ENCODE peak calls at places on chromosomes 2 and 18, in four cellular contexts. K, B, Y and O are unnamed samples.

GRCh38 chr18:47909484-47909883 is 21.0 kb downstream of the SMAD2 start:
- DNase-seq in B (no peak), Y (no peak), K (no peak), O (no peak)

GRCh38 chr2:177252808-177253531 is 11.6 kb downstream of the NFE2L2 start:
- DNase-seq in Y (no peak), B (no peak), K (no peak), O (no peak)

GRCh38 chr18:44654555-44654954 is 26.1 kb upstream of the SETBP1 start:
- DNase-seq in B (no peak), Y (no peak), K (peak), O (no peak)

GRCh38 chr2:86021396-86022378 is 84.0 kb downstream of the POLR1A start:
- DNase-seq in Y (no peak), B (no peak), K (no peak), O (no peak)

GRCh38 chr18:69326094-69326493 is 74.6 kb upstream of the DOK6 start:
- DNase-seq in Y (no peak), K (no peak), B (no peak), O (no peak)

GRCh38 chr2:95385570-95385984 is 16.9 kb upstream of the FAHD2A start:
- DNase-seq in B (no peak), K (no peak), Y (no peak), O (no peak)

GRCh38 chr2:134280231-134280630 is 26.4 kb downstream of the MGAT5 start:
- DNase-seq in Y (no peak), K (no peak), B (no peak), O (no peak)

GRCh38 chr2:86372641-86373502 is 35.4 kb upstream of the REEP1 start:
- DNase-seq in Y (peak), K (peak), B (peak), O (peak)

GRCh38 chr2:157150747-157151146 is 106.8 kb upstream of the GALNT5 start:
- DNase-seq in B (peak), Y (no peak), K (peak), O (no peak)

GRCh38 chr2:204673877-204674276 is 128.6 kb downstream of the PARD3B start:
- DNase-seq in Y (no peak), K (no peak), B (no peak), O (no peak)

GRCh38 chr2:112812318-112813042 is 24.1 kb downstream of the IL1B start:
- DNase-seq in K (no peak), B (no peak), Y (peak), O (no peak)

GRCh38 chr2:126790987-126791780 is 107.5 kb upstream of the TEX51 start:
- DNase-seq in B (no peak), Y (no peak), K (no peak), O (no peak)

GRCh38 chr2:219576505-219577388 is 4.6 kb downstream of the INHA start:
- DNase-seq in K (no peak), Y (peak), B (peak), O (peak)

GRCh38 chr2:233418761-233419625 is 64.7 kb downstream of the DGKD start:
- DNase-seq in Y (no peak), K (peak), B (no peak), O (no peak)

GRCh38 chr2:68119504-68119903 is 38.2 kb upstream of the PNO1 start:
- DNase-seq in B (no peak), Y (no peak), K (no peak), O (no peak)

GRCh38 chr2:241187101-241187690 is 1.3 kb upstream of the ANO7 start:
- DNase-seq in K (no peak), Y (no peak), B (no peak), O (no peak)

GRCh38 chr2:25632396-25632795 is 41.0 kb downstream of the DTNB start:
- DNase-seq in K (no peak), Y (no peak), B (no peak), O (no peak)

GRCh38 chr2:219285894-219286425 is 6.8 kb downstream of the DNAJB2 start:
- DNase-seq in K (no peak), B (no peak), Y (peak), O (peak)

GRCh38 chr2:169464508-169465386 is 14.5 kb upstream of the BBS5 start:
- DNase-seq in Y (no peak), B (no peak), K (no peak), O (no peak)

GRCh38 chr2:225471492-225471891 is 72.0 kb downstream of the NYAP2 start:
- DNase-seq in K (peak), Y (peak), B (peak), O (no peak)

GRCh38 chr18:77486985-77487384 is 237.3 kb downstream of the GALR1 start:
- DNase-seq in K (no peak), B (no peak), Y (no peak), O (no peak)

GRCh38 chr2:101004671-101005325 is 2.7 kb downstream of the RPL31 start:
- DNase-seq in B (no peak), Y (no peak), K (no peak), O (no peak)

GRCh38 chr2:227406177-227407031 is 18.7 kb upstream of the SCYGR1 start:
- DNase-seq in B (peak), K (peak), Y (peak), O (peak)

GRCh38 chr2:172437419-172438063 is 10.2 kb downstream of the ITGA6 start:
- DNase-seq in Y (no peak), K (no peak), B (no peak), O (no peak)

GRCh38 chr18:51614033-51614432 is 416.6 kb upstream of the MEX3C start:
- DNase-seq in K (peak), Y (no peak), B (peak), O (no peak)

GRCh38 chr2:17136231-17136630 is 382.0 kb downstream of the RAD51AP2 start:
- DNase-seq in Y (peak), B (no peak), K (no peak), O (no peak)

GRCh38 chr2:64295326-64296149 is 151.3 kb upstream of the PELI1 start:
- DNase-seq in K (no peak), Y (no peak), B (no peak), O (no peak)

GRCh38 chr18:9914334-9914583 is 443 bp downstream of the VAPA start:
- DNase-seq in Y (no peak), B (no peak), K (no peak), O (no peak)

GRCh38 chr18:69885841-69886531 is 61.7 kb downstream of the CD226 start:
- DNase-seq in B (peak), K (no peak), Y (no peak), O (no peak)

GRCh38 chr2:216490061-216490460 is 8.6 kb upstream of the RPL37A start:
- DNase-seq in K (no peak), Y (no peak), B (no peak), O (no peak)

GRCh38 chr2:119745566-119745965 is 14.2 kb upstream of the PTPN4 start:
- DNase-seq in K (no peak), B (no peak), Y (no peak), O (no peak)

GRCh38 chr2:119747311-119747710 is 12.4 kb upstream of the PTPN4 start:
- DNase-seq in B (no peak), K (no peak), Y (no peak), O (no peak)

GRCh38 chr2:119741868-119742267 is 17.9 kb upstream of the PTPN4 start:
- DNase-seq in B (no peak), K (no peak), Y (no peak), O (no peak)

GRCh38 chr2:119746836-119747235 is 12.9 kb upstream of the PTPN4 start:
- DNase-seq in B (no peak), K (no peak), Y (no peak), O (no peak)

DNA sequence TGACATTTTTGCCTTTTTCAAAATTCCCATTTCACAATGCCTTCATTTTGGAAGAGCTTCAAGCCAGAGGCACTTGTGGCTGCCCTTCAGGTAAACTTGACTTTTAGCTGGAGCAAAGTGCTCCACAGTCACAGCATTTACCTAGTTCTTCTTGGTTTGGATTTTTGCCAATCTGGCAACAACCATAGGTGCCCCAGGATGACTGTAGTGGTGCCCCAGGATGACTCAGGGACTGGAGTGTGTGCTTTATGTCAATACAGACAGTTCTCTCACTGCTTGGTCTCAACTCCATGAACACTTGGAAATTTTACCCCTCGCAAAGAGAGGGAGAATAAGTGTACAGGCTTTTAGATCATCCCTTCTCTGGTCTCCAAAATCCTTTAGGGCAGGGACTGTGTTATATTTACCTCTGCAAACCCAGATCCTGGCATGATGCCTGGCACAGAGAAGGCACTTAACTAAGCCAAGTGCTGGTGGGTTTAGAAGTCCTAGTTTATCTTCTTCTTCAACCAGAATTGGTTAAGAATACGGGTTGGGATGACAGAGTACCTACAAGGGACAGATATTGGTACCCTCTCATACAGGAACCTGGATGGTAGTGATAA is 15.3 kb upstream of the PTPN4 start:
- DNase-seq in K (peak), B (peak), Y (no peak), O (no peak)
- TF ChIP-seq NR3C1 in K (no peak), B (no peak), Y (no peak), O (no peak)

DNA sequence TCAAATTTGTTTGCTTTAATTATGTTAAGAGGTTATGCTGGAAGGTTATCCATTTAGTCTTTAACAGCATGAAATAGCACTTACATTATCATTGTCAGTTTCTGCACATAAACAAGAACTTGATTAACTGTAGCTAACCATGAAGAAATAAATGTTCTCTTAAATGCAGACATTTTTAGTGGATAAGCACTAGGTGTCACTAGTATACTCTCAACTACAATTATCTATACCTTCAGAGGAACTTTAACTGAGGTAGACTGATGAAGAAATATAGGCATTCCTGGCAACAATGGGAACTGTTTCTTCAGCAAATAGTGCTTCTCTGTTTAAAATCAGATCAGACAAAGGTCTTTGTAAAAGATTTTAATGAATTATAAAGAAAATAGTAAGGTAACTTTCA is 178.8 kb upstream of the CHST9 start:
- DNase-seq in Y (no peak), B (peak), K (peak), O (no peak)
- TF ChIP-seq NR3C1 in Y (no peak), B (no peak), K (no peak), O (no peak)

DNA sequence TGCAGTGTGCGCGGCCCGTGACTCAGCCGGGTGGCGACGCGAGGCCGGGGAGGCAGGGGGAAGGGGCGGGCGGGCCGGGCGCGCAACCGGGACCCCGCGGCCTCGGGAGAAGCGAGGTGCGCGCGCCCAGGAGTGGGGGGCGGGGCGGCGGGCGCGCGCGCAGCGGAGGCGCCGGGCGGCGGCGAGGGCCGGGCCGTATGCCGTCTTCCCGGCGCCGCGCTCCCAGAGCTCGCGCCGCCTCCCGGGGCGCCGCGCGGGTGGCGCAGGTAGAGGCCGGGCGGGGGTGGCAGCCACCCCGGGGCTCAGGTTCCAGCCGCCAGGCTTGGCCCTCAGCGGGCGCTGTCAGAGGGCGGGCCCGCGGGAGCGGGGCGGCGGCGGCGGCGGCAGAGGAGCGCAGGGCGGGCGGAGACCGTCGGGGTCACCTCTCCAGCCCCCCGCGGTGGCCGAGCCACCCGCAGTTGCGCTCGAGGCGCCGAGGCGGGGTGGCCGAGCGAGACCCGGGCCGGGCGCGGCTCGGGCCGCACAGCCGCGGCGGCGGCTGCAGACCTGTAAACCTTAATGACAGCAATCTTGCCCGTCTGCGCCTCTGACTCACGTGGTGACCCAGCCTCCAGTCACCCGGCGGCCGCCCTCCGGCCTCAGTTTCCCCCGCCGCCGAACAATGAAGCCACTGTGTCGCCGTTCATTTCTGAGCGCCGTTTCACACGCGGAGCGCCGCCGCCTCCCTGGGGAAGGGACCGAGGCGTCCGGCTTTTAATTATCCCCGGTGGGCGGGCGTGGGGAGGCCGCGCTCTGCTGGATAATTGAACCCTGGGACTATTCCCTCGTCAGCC is 25.3 kb upstream of the SMAD7 start:
- DNase-seq in K (peak), B (no peak), Y (peak), O (peak)
- TF ChIP-seq NR3C1 in K (no peak), B (no peak), Y (no peak), O (no peak)

DNA sequence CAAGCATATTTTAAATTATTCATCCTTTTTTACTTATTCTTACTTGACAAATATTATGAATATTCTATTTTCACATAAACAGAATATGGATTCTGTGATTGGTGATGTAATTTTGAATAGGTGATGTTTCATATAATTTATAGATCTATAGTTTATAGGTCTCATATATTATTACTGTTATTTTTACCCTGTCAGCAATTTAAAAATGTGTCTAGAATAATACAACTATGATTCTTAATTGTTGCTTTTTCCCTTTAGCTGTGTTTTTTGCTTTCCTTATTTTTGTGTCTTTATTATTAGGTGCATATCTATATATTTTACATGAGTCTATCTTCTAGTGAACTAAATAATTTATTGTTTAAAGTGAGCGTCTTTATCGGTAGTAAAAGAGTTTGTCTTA is 226.7 kb upstream of the FSIP2 start:
- DNase-seq in B (no peak), Y (no peak), K (no peak), O (no peak)
- TF ChIP-seq NR3C1 in B (no peak), Y (no peak), K (no peak), O (no peak)

DNA sequence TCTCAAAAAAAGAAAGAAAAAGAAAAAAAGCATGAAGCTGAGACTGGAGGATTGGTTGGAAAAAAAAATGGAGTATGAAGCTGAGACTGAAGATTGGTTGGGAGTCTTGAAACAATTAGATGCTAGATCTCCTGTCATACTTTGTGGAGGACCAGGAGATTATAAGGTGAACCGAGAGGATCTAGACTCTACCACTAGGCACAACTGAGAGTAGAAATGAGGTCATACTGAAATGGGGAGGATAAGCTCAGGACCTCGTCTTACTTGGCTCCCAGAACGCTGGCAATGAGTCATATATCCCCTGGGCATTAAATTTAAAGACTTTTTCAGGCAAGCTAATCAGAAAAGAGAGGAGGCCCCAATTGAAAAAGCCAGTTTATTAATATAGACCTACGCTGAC is 3.3 kb upstream of the ORC2 start:
- DNase-seq in B (no peak), Y (peak), K (peak), O (no peak)
- TF ChIP-seq NR3C1 in B (no peak), Y (no peak), K (no peak), O (no peak)

DNA sequence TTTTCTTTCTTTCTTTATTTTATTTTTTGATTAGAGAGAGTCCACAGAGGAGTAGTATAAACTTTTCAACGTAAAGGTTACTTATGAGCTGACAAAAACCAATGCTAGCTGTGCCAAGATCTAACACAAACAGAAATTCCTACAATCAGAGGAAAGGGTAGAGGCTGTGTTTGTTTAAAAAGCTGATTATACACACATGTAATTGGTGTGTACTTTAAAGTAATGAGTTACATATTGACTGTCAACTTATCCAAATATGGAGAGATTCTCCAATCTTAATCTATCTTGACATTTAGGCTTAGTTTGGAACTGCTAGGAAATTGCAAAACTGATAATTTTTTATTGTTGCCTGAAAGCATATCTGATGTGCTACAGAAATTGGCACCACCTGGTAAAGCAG is 63.7 kb upstream of the FAM110C start:
- DNase-seq in K (no peak), B (no peak), Y (no peak), O (no peak)
- TF ChIP-seq NR3C1 in K (no peak), B (no peak), Y (no peak), O (no peak)

GRCh38 chr2:185142677-185143076 is 544.3 kb downstream of the ZNF804A start:
- DNase-seq in Y (no peak), B (no peak), K (no peak), O (no peak)
- TF ChIP-seq NR3C1 in Y (no peak), B (no peak), K (no peak), O (no peak)

DNA sequence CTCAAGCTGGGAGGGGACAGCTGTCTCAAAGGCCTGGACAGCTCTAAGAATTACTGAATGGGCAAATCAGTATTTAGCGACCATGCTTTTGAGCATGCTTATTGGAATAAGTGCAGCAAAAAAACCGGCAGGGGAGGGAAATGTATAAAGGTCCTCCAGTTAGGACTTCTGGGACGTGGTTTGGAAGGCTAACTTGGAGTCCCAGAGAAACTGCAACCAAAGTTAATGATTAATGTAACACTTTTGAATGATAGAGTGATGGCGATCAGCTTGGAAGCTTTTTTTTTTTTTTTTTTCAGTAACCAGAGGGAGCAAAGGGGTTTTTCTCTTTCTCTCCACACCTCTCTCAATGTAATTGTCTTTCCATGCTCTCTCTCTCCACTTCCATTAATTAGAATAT is 890.6 kb upstream of the POU3F3 start:
- DNase-seq in B (peak), K (no peak), Y (no peak), O (no peak)
- TF ChIP-seq NR3C1 in B (no peak), K (no peak), Y (no peak), O (no peak)